ENCODE peak calls at places on chromosomes 7 and 10, in four cellular contexts. G, J, Z and O are unnamed samples.

GRCh38 chr10:60008816-60009215 is 102.5 kb upstream of the CCDC6 start:
- DNase-seq in G (peak), J (no peak), Z (no peak), O (no peak)

GRCh38 chr10:89250814-89251416 is 660 bp downstream of the LIPA start:
- DNase-seq in G (no peak), J (no peak), Z (no peak), O (no peak)

GRCh38 chr7:27176343-27176731 is 2.2 kb upstream of the HOXA10 start:
- DNase-seq in G (peak), Z (no peak), J (no peak), O (peak)

GRCh38 chr10:128073880-128074279 is 52.3 kb downstream of the MKI67 start:
- DNase-seq in J (no peak), Z (no peak), G (no peak), O (no peak)

GRCh38 chr10:51699475-51700227 is at the start of gene CSTF2T:
- DNase-seq in J (peak), G (peak), Z (peak), O (peak)

GRCh38 chr10:105950410-105950809 is 1214.1 kb downstream of the SORCS1 start:
- DNase-seq in Z (no peak), J (peak), G (no peak), O (peak)

GRCh38 chr7:116261904-116262303 is 51.6 kb downstream of the TES start:
- DNase-seq in G (no peak), J (no peak), Z (no peak), O (no peak)

GRCh38 chr7:90459888-90460287 is 9.6 kb upstream of the PTTG1IP2 start:
- DNase-seq in G (no peak), Z (no peak), J (no peak), O (no peak)

GRCh38 chr7:111137296-111138195 is 46.6 kb downstream of the LRRN3 start:
- DNase-seq in G (no peak), J (no peak), Z (no peak), O (no peak)

GRCh38 chr7:31146026-31146425 is 93.9 kb downstream of the ADCYAP1R1 start:
- DNase-seq in J (no peak), G (no peak), Z (no peak), O (no peak)

DNA sequence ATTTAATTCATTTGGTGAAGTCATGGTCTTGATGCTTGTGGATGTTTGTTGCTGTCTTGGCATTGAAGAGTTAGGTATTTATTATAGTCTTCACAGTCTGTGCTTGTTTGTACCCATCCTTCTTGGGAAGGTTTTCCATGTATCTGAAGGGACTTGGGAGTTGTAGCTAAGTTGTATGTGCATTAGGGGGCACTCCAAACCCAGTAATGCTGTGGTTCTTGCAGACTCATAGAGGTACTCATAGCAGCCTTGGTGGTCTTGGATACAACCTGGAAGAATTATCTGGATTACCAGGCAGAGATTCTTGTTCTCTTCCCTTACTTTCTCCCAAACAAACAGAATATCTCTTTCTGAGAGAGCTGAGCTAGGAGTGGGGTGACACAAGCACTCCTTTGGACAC is 93.2 kb downstream of the ADCYAP1R1 start:
- DNase-seq in Z (no peak), G (no peak), J (no peak), O (no peak)
- TF ChIP-seq CTCF in Z (no peak), G (no peak), J (no peak), O (no peak)

GRCh38 chr7:128869138-128869943 is 6.7 kb downstream of the ATP6V1F start:
- DNase-seq in Z (peak), G (no peak), J (no peak), O (peak)
- H3K27ac ChIP-seq in Z (no peak), G (no peak), J (peak), O (peak)

GRCh38 chr10:23981520-23982309 is 227.2 kb upstream of the KIAA1217 start:
- DNase-seq in G (no peak), Z (no peak), J (no peak), O (no peak)
- TF ChIP-seq CTCF in G (no peak), Z (no peak), J (no peak), O (no peak)

GRCh38 chr7:135209225-135209834 is 2.0 kb downstream of the WDR91 start:
- DNase-seq in Z (no peak), J (no peak), G (no peak), O (no peak)

GRCh38 chr7:135207739-135208416 is 3.4 kb downstream of the WDR91 start:
- DNase-seq in G (no peak), Z (no peak), J (no peak), O (no peak)

GRCh38 chr7:135205850-135206249 is 5.5 kb downstream of the WDR91 start:
- DNase-seq in G (no peak), Z (no peak), J (no peak), O (no peak)

GRCh38 chr7:135208417-135208793 is 2.9 kb downstream of the WDR91 start:
- DNase-seq in Z (no peak), G (no peak), J (no peak), O (no peak)

DNA sequence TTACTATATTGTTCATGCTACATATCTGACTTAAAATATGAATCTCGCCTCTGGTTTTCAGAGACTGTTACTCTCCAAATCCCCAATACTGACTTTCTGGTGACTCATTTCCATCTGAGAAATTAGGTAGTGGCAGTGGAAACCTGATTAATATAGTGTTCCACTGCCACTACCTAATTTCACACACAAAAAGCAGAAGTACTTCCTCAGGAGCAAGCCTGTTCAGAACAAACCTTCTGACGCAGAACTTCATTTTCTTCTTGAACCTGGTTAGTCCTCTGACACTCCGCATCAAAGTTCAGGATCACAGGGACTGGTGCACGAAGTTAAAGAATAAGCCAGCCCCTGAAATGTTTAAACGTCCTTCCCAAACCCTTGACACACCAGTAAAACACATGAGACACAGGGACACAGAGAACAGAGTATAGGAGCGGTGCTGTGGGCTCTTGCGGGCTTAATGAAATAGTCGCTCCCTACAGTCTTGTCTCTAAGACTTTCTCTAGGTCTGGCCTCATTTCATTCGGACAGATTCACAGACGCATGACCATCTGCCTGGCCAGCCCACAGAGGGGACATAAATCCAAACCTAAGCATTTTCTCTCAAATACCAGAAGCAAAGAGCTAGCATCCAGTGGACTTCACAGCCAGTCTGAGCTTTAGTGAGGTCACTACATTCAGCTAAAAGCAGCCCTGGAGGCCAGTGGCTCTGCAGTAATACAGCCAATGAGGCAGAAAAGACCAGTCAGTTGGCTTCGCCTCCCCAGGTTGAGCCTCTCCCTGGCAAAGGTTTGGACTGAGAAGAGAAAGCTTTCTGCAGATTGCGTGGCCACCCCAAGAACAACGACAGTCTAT is 4.2 kb downstream of the WDR91 start:
- DNase-seq in G (no peak), Z (no peak), J (no peak), O (no peak)
- H3K27ac ChIP-seq in G (no peak), Z (no peak), J (peak), O (no peak)

GRCh38 chr7:155767562-155768437 is 44.5 kb downstream of the SHH start:
- DNase-seq in Z (no peak), J (no peak), G (no peak), O (no peak)
- TF ChIP-seq CTCF in Z (no peak), J (no peak), G (no peak), O (no peak)

GRCh38 chr7:28782362-28782761 is 175.8 kb downstream of the TRIL start:
- DNase-seq in G (no peak), J (no peak), Z (no peak), O (no peak)

GRCh38 chr7:28779929-28780328 is 178.2 kb downstream of the TRIL start:
- DNase-seq in Z (no peak), G (no peak), J (no peak), O (no peak)

GRCh38 chr7:28785002-28785995 is 172.8 kb downstream of the TRIL start:
- DNase-seq in Z (no peak), J (no peak), G (no peak), O (no peak)

GRCh38 chr7:28787116-28787515 is 171.0 kb downstream of the TRIL start:
- DNase-seq in J (no peak), G (no peak), Z (no peak), O (no peak)

GRCh38 chr7:28784166-28784870 is 173.8 kb downstream of the TRIL start:
- DNase-seq in J (no peak), G (no peak), Z (no peak), O (no peak)
- H3K27ac ChIP-seq in J (peak), G (no peak), Z (no peak), O (no peak)

DNA sequence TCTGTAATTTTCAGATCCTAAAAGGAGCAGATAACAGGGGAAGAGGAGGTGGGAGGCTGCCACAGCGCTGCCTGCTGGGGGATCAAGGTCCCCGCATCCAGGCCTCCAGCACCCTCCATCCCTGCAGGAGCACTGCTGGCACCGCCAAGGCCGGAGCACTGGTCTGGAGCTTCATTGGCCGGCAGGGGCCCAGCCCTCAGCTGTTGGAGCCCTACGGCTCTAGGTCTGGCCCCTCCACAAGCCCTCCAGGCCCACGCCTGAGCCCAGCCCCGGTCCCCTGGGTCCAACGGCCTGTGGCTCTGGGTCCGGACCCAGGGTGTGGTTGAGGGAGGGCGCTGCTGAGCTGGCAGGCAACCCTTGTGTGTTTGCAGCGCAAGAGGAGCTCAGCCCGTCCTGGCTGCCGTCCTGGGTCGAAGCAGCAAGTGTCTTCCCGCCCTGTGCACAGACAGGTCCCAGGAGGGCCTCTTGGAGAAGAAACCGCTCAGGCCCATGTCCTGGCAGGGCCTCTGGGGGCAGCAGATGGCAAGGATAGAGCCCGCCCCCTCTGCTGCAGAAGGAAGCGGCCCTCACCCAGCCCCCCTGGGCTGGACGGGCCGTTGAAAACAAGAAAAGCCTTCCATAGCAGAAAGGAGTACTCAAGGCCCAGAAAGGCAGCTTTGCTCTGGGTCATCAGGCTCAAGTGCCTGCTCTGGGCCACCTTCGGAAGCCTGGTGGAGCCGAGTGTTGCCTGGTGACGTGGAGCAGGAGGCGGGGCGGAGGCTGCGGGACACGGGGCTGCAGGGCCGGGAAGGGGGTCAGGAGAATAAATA is 54.3 kb upstream of the TNRC18 start:
- DNase-seq in J (no peak), G (no peak), Z (no peak), O (no peak)
- TF ChIP-seq CTCF in J (no peak), G (no peak), Z (no peak), O (peak)

GRCh38 chr10:117553171-117553814 is 10.7 kb downstream of the EMX2 start:
- DNase-seq in G (peak), J (no peak), Z (no peak), O (peak)

GRCh38 chr10:117552759-117553158 is 10.2 kb downstream of the EMX2 start:
- DNase-seq in J (no peak), G (peak), Z (no peak), O (no peak)

GRCh38 chr10:117555017-117555416 is 12.5 kb downstream of the EMX2 start:
- DNase-seq in Z (no peak), J (no peak), G (no peak), O (no peak)

GRCh38 chr10:117554371-117554770 is 11.8 kb downstream of the EMX2 start:
- DNase-seq in Z (no peak), J (no peak), G (no peak), O (no peak)

GRCh38 chr10:117553815-117554172 is 11.2 kb downstream of the EMX2 start:
- DNase-seq in Z (no peak), J (no peak), G (no peak), O (no peak)
- H3K27ac ChIP-seq in Z (no peak), J (no peak), G (peak), O (no peak)